ENCODE peak calls at places on chromosomes 11 and 22, in five cellular contexts. J, D, C, N and I are unnamed samples.

GRCh38 chr11:57493507-57494503 is 21.7 kb downstream of the SLC43A1 start:
- DNase-seq in J (no peak), D (peak), C (peak), N (peak), I (peak)

GRCh38 chr11:128603752-128604472 is 16.6 kb upstream of the ETS1 start:
- DNase-seq in J (no peak), D (peak), C (no peak), N (no peak), I (no peak)

GRCh38 chr11:8091671-8092070 is 10.7 kb downstream of the TUB start:
- DNase-seq in J (no peak), D (no peak), C (no peak), N (no peak), I (no peak)

GRCh38 chr11:33135216-33135615 is 26.1 kb downstream of the CSTF3 start:
- DNase-seq in J (no peak), D (peak), C (peak), N (peak), I (no peak)

GRCh38 chr11:67698247-67698646 is 23.8 kb upstream of the ALDH3B2 start:
- DNase-seq in J (peak), D (no peak), C (no peak), N (peak), I (no peak)

GRCh38 chr11:19432370-19433163 is 191.8 kb upstream of the E2F8 start:
- DNase-seq in J (no peak), D (peak), C (no peak), N (peak), I (no peak)

GRCh38 chr11:34468209-34468841 is 29.6 kb downstream of the CAT start:
- DNase-seq in J (no peak), D (peak), C (peak), N (peak), I (no peak)

GRCh38 chr11:7170431-7170830 is 81.3 kb upstream of the SYT9 start:
- DNase-seq in J (no peak), D (no peak), C (no peak), N (peak), I (no peak)

GRCh38 chr22:31567196-31567595 is 70.9 kb downstream of the SFI1 start:
- DNase-seq in J (no peak), D (no peak), C (no peak), N (no peak), I (no peak)

GRCh38 chr11:61195710-61196109 is 7.6 kb upstream of the PGA3 start:
- DNase-seq in J (no peak), D (no peak), C (no peak), N (no peak), I (no peak)

GRCh38 chr11:119262668-119263351 is 54.1 kb downstream of the MCAM start:
- DNase-seq in J (no peak), D (peak), C (no peak), N (peak), I (no peak)

GRCh38 chr11:119699227-119699626 is 29.8 kb downstream of the NECTIN1 start:
- DNase-seq in J (no peak), D (peak), C (peak), N (peak), I (no peak)

GRCh38 chr11:118659956-118660645 is 19.3 kb downstream of the TREH start:
- DNase-seq in J (no peak), D (no peak), C (peak), N (no peak), I (no peak)

GRCh38 chr22:47090591-47091240 is 328.3 kb downstream of the TBC1D22A start:
- DNase-seq in J (no peak), D (peak), C (peak), N (peak), I (no peak)

GRCh38 chr11:58900479-58901420 is 38.5 kb upstream of the GLYATL1 start:
- DNase-seq in J (peak), D (peak), C (peak), N (peak), I (no peak)

GRCh38 chr11:133714471-133715375 is 130.6 kb downstream of the SPATA19 start:
- DNase-seq in J (no peak), D (no peak), C (no peak), N (no peak), I (no peak)

GRCh38 chr22:17919276-17920144 is 104.9 kb downstream of the MICAL3 start:
- DNase-seq in J (no peak), D (no peak), C (no peak), N (no peak), I (no peak)

GRCh38 chr11:33257160-33257896 is at the start of gene HIPK3:
- DNase-seq in J (peak), D (peak), C (peak), N (peak), I (peak)

GRCh38 chr22:46373838-46374662 is 38.5 kb downstream of the TRMU start:
- DNase-seq in J (no peak), D (no peak), C (no peak), N (no peak), I (no peak)

GRCh38 chr11:85628771-85629341 is 463 bp downstream of the TMEM126B start:
- DNase-seq in J (no peak), D (no peak), C (peak), N (no peak), I (no peak)

GRCh38 chr11:69497221-69497787 is 15.8 kb downstream of the LINC01488 start:
- DNase-seq in J (peak), D (peak), C (peak), N (peak), I (no peak)

GRCh38 chr11:69383946-69384547 is 90.1 kb downstream of the MYEOV start:
- DNase-seq in J (no peak), D (no peak), C (no peak), N (no peak), I (no peak)

GRCh38 chr11:109730669-109731068 is 308.7 kb downstream of the C11orf87 start:
- DNase-seq in J (no peak), D (no peak), C (no peak), N (no peak), I (no peak)

GRCh38 chr11:37264783-37265182 is 666.7 kb upstream of the RAG2 start:
- DNase-seq in J (no peak), D (peak), C (no peak), N (peak), I (no peak)

GRCh38 chr22:42280140-42280539 is 9.7 kb upstream of the TCF20 start:
- DNase-seq in J (no peak), D (no peak), C (no peak), N (no peak), I (no peak)

GRCh38 chr11:10485646-10486045 is 30.6 kb downstream of the AMPD3 start:
- DNase-seq in J (no peak), D (no peak), C (no peak), N (no peak), I (peak)

GRCh38 chr11:35390737-35391682 is 28.3 kb downstream of the SLC1A2 start:
- DNase-seq in J (peak), D (peak), C (peak), N (peak), I (no peak)

GRCh38 chr11:131464024-131464423 is 93.6 kb downstream of the NTM start:
- DNase-seq in J (no peak), D (peak), C (no peak), N (no peak), I (no peak)

DNA sequence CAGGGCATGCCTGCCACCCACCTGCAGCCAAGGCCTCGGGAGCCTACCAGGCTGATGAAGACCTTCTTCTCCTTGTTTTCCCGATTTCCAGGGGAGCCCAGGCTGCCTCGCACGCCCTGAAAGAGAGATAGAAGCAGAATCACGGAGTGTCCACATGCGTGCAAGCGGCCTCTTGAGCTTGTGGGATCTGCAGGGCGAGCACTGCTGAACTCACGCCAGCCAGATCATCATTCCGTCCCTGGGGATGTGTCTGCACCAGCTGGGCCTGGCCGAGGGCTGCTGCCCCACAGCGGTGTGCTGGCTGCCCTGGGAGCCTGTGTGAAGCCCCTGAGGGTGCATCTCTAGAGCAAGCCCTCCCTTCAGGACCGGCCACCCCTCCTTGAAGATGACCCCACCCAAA is 17.9 kb downstream of the USH1C start:
- DNase-seq in J (no peak), D (no peak), C (no peak), N (peak), I (no peak)
- TF ChIP-seq CTCF in J (no peak), D (no peak), C (no peak), N (no peak), I (no peak)

DNA sequence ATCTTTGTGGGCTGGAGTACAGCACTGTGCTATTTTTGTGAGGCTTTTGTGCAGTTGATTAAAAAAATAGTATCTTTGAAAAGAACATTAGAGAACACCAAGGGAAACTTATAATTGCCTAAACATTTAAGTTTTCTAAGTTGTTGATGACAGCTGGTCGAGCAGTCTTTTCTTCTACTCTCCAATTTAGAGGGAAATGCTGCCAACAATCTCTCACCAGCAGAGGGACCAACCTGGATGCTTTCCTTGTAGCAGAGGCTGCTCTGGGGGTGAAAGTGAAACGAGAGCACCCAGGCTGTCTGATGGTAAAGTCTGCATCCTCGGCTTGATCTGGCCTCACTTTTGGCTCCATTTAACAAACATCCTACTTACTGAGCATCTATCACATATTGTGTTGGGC is 1286.5 kb upstream of the TENM4 start:
- DNase-seq in J (no peak), D (peak), C (peak), N (peak), I (no peak)
- TF ChIP-seq CTCF in J (no peak), D (peak), C (peak), N (peak), I (no peak)

GRCh38 chr11:87501388-87501787 is 463.7 kb downstream of the TMEM135 start:
- DNase-seq in J (no peak), D (no peak), C (no peak), N (no peak), I (no peak)
- TF ChIP-seq CTCF in J (no peak), D (no peak), C (no peak), N (no peak), I (no peak)

GRCh38 chr11:17932472-17932871 is 80.4 kb downstream of the SERGEF start:
- DNase-seq in J (no peak), D (no peak), C (no peak), N (no peak), I (no peak)
- TF ChIP-seq CTCF in J (peak), D (peak), C (no peak), N (no peak), I (no peak)

GRCh38 chr11:82676483-82677094 is 57.1 kb downstream of the FAM181B start:
- DNase-seq in J (no peak), D (no peak), C (no peak), N (no peak), I (no peak)
- TF ChIP-seq CTCF in J (peak), D (peak), C (no peak), N (peak), I (no peak)

GRCh38 chr22:23678133-23678532 is 12.7 kb upstream of the RGL4 start:
- DNase-seq in J (no peak), D (no peak), C (no peak), N (no peak), I (no peak)

GRCh38 chr22:23673826-23674690 is 16.8 kb upstream of the RGL4 start:
- DNase-seq in J (no peak), D (no peak), C (no peak), N (no peak), I (no peak)

GRCh38 chr22:23677701-23677995 is 13.2 kb upstream of the RGL4 start:
- DNase-seq in J (no peak), D (no peak), C (no peak), N (no peak), I (no peak)

GRCh38 chr22:23670378-23671295 is 20.2 kb upstream of the RGL4 start:
- DNase-seq in J (no peak), D (no peak), C (no peak), N (no peak), I (no peak)

GRCh38 chr22:23675502-23676415 is 15.1 kb upstream of the RGL4 start:
- DNase-seq in J (no peak), D (no peak), C (peak), N (peak), I (no peak)
- TF ChIP-seq CTCF in J (no peak), D (no peak), C (no peak), N (no peak), I (no peak)

GRCh38 chr11:107688322-107688918 is 23.4 kb downstream of the SLN start:
- DNase-seq in J (no peak), D (peak), C (no peak), N (no peak), I (no peak)

GRCh38 chr11:107683807-107684206 is 28.0 kb downstream of the SLN start:
- DNase-seq in J (peak), D (no peak), C (no peak), N (peak), I (no peak)

GRCh38 chr11:107691003-107691402 is 20.9 kb downstream of the SLN start:
- DNase-seq in J (no peak), D (peak), C (no peak), N (peak), I (no peak)

GRCh38 chr11:107695446-107695845 is 16.4 kb downstream of the SLN start:
- DNase-seq in J (no peak), D (no peak), C (no peak), N (peak), I (no peak)

GRCh38 chr11:107689317-107690202 is 22.3 kb downstream of the SLN start:
- DNase-seq in J (peak), D (peak), C (peak), N (peak), I (peak)
- TF ChIP-seq CTCF in J (peak), D (peak), C (peak), N (peak), I (no peak)

GRCh38 chr22:27128461-27129080 is 471.2 kb downstream of the MIAT start:
- DNase-seq in J (no peak), D (no peak), C (no peak), N (no peak), I (no peak)
- TF ChIP-seq CTCF in J (no peak), D (no peak), C (no peak), N (no peak), I (no peak)

GRCh38 chr11:15216678-15217077 is 102.0 kb downstream of the INSC start:
- DNase-seq in J (no peak), D (no peak), C (no peak), N (peak), I (no peak)
- TF ChIP-seq CTCF in J (peak), D (peak), C (peak), N (peak), I (no peak)